ENCODE peak calls at places on chromosomes 2 and 18, in eight cellular contexts. W, V, Q, Y, J, T, E and G are unnamed samples.

GRCh38 chr2:65299246-65299645 is 71.6 kb downstream of the ACTR2 start:
- DNase-seq in W (peak), V (no peak), Q (no peak), Y (peak), J (no peak), T (no peak), E (no peak), G (no peak)

GRCh38 chr2:66839551-66840320 is 404.8 kb downstream of the MEIS1 start:
- DNase-seq in W (no peak), V (peak), Q (no peak), Y (no peak), J (no peak), T (no peak), E (no peak), G (no peak)

GRCh38 chr2:30243231-30243630 is 11.9 kb downstream of the LBH start:
- DNase-seq in W (no peak), V (no peak), Q (no peak), Y (no peak), J (no peak), T (no peak), E (no peak), G (no peak)

GRCh38 chr2:168639501-168639900 is 162.9 kb upstream of the NOSTRIN start:
- DNase-seq in W (no peak), V (no peak), Q (no peak), Y (no peak), J (no peak), T (peak), E (no peak), G (peak)

GRCh38 chr18:26702023-26702422 is 153.7 kb upstream of the KCTD1 start:
- DNase-seq in W (no peak), V (no peak), Q (no peak), Y (no peak), J (no peak), T (no peak), E (no peak), G (no peak)

GRCh38 chr2:44934521-44934961 is 7.0 kb upstream of the SIX3 start:
- DNase-seq in W (no peak), V (no peak), Q (no peak), Y (no peak), J (no peak), T (no peak), E (no peak), G (no peak)

GRCh38 chr2:237091779-237092436 is 6.2 kb downstream of the COPS8 start:
- DNase-seq in W (no peak), V (no peak), Q (no peak), Y (no peak), J (no peak), T (peak), E (no peak), G (peak)

GRCh38 chr18:44742741-44743311 is 62.1 kb downstream of the SETBP1 start:
- DNase-seq in W (no peak), V (no peak), Q (peak), Y (no peak), J (peak), T (peak), E (peak), G (peak)

GRCh38 chr2:71670430-71670795 is 217.1 kb downstream of the DYSF start:
- DNase-seq in W (no peak), V (no peak), Q (no peak), Y (no peak), J (no peak), T (no peak), E (no peak), G (no peak)

GRCh38 chr2:176753752-176754474 is 458.7 kb upstream of the HNRNPA3 start:
- DNase-seq in W (no peak), V (no peak), Q (no peak), Y (no peak), J (no peak), T (peak), E (no peak), G (peak)

GRCh38 chr2:173884403-173884802 is 80.8 kb downstream of the SP3 start:
- DNase-seq in W (no peak), V (peak), Q (no peak), Y (peak), J (no peak), T (peak), E (peak), G (peak)

GRCh38 chr2:63055510-63056308 is 5.1 kb downstream of the OTX1 start:
- DNase-seq in W (no peak), V (no peak), Q (no peak), Y (peak), J (no peak), T (no peak), E (no peak), G (no peak)

GRCh38 chr2:127218843-127219715 is 1.0 kb downstream of the CYP27C1 start:
- DNase-seq in W (no peak), V (no peak), Q (no peak), Y (no peak), J (no peak), T (no peak), E (no peak), G (no peak)

GRCh38 chr2:210387074-210387473 is 72.1 kb upstream of the MYL1 start:
- DNase-seq in W (no peak), V (no peak), Q (no peak), Y (no peak), J (no peak), T (no peak), E (no peak), G (no peak)

GRCh38 chr2:8923173-8923572 is 80.3 kb downstream of the MBOAT2 start:
- DNase-seq in W (no peak), V (no peak), Q (no peak), Y (no peak), J (no peak), T (no peak), E (no peak), G (no peak)

GRCh38 chr2:69203166-69203985 is 183.7 kb downstream of the GFPT1 start:
- DNase-seq in W (no peak), V (no peak), Q (no peak), Y (no peak), J (no peak), T (no peak), E (no peak), G (no peak)

GRCh38 chr2:182924311-182924710 is 57.9 kb upstream of the FRZB start:
- DNase-seq in W (no peak), V (no peak), Q (no peak), Y (no peak), J (no peak), T (no peak), E (no peak), G (no peak)

GRCh38 chr2:237474511-237474911 is 12.5 kb upstream of the MLPH start:
- DNase-seq in W (no peak), V (no peak), Q (no peak), Y (no peak), J (no peak), T (peak), E (no peak), G (peak)

GRCh38 chr2:44572196-44572900 is 210.6 kb downstream of the CAMKMT start:
- DNase-seq in W (no peak), V (no peak), Q (no peak), Y (no peak), J (no peak), T (no peak), E (no peak), G (no peak)

GRCh38 chr2:154195644-154196221 is 324.0 kb downstream of the GALNT13 start:
- DNase-seq in W (no peak), V (no peak), Q (no peak), Y (no peak), J (no peak), T (no peak), E (no peak), G (no peak)

GRCh38 chr18:36888778-36889177 is 59.9 kb downstream of the KIAA1328 start:
- DNase-seq in W (no peak), V (no peak), Q (no peak), Y (no peak), J (no peak), T (no peak), E (no peak), G (no peak)

GRCh38 chr2:182482511-182482910 is 55.7 kb upstream of the PDE1A start:
- DNase-seq in W (no peak), V (no peak), Q (no peak), Y (no peak), J (no peak), T (no peak), E (no peak), G (no peak)